ENCODE peak calls at places on chromosomes 2 and 18, in five cellular contexts. One of them, this sample, is unnamed. For H3K36me3, the result is how much of the 10 kb centered on the place peaks cover.

GRCh38 chr2:33475381-33476099 is 909 bp upstream of the RASGRP3 start:
- DNase-seq in CD8-positive, alpha-beta T cell: peak
- DNase-seq in MM.1S: peak
- DNase-seq in fibroblast of lung: peak
- DNase-seq in ascending aorta: no peak
- DNase-seq in this sample: peak

GRCh38 chr2:72112981-72113846 is 34.4 kb downstream of the CYP26B1 start:
- DNase-seq in MM.1S: no peak
- DNase-seq in fibroblast of lung: no peak
- DNase-seq in ascending aorta: no peak
- DNase-seq in CD8-positive, alpha-beta T cell: no peak
- DNase-seq in this sample: no peak

GRCh38 chr2:228700638-228701037 is 519.2 kb upstream of the SPHKAP start:
- DNase-seq in ascending aorta: no peak
- DNase-seq in MM.1S: peak
- DNase-seq in CD8-positive, alpha-beta T cell: no peak
- DNase-seq in fibroblast of lung: peak
- DNase-seq in this sample: no peak

GRCh38 chr18:9782073-9782857 is 74.2 kb downstream of the RAB31 start:
- DNase-seq in fibroblast of lung: peak
- DNase-seq in CD8-positive, alpha-beta T cell: no peak
- DNase-seq in ascending aorta: no peak
- DNase-seq in MM.1S: no peak
- DNase-seq in this sample: peak

GRCh38 chr2:75522543-75523312 is 38.0 kb downstream of the EVA1A start:
- DNase-seq in CD8-positive, alpha-beta T cell: no peak
- DNase-seq in fibroblast of lung: peak
- DNase-seq in MM.1S: no peak
- DNase-seq in ascending aorta: no peak
- DNase-seq in this sample: no peak

GRCh38 chr18:43875496-43875895 is 598.2 kb upstream of the SYT4 start:
- DNase-seq in fibroblast of lung: no peak
- DNase-seq in CD8-positive, alpha-beta T cell: no peak
- DNase-seq in ascending aorta: no peak
- DNase-seq in MM.1S: no peak
- DNase-seq in this sample: no peak

GRCh38 chr2:192029089-192029488 is 165.6 kb downstream of the TMEFF2 start:
- DNase-seq in fibroblast of lung: no peak
- DNase-seq in ascending aorta: no peak
- DNase-seq in MM.1S: no peak
- DNase-seq in CD8-positive, alpha-beta T cell: no peak
- DNase-seq in this sample: no peak

GRCh38 chr18:8610442-8610801 is 1.2 kb downstream of the RAB12 start:
- DNase-seq in MM.1S: peak
- DNase-seq in CD8-positive, alpha-beta T cell: no peak
- DNase-seq in ascending aorta: no peak
- DNase-seq in fibroblast of lung: peak
- DNase-seq in this sample: no peak

GRCh38 chr2:234444242-234444641 is 52.6 kb downstream of the ARL4C start:
- DNase-seq in MM.1S: no peak
- DNase-seq in fibroblast of lung: peak
- DNase-seq in CD8-positive, alpha-beta T cell: no peak
- DNase-seq in ascending aorta: no peak
- DNase-seq in this sample: no peak

GRCh38 chr2:216350214-216350789 is 22.0 kb downstream of the MARCHF4 start:
- DNase-seq in CD8-positive, alpha-beta T cell: peak
- DNase-seq in fibroblast of lung: peak
- DNase-seq in ascending aorta: no peak
- DNase-seq in MM.1S: no peak
- DNase-seq in this sample: no peak

GRCh38 chr18:31555971-31556747 is 35.5 kb upstream of the TTR start:
- DNase-seq in MM.1S: peak
- DNase-seq in ascending aorta: no peak
- DNase-seq in fibroblast of lung: peak
- DNase-seq in CD8-positive, alpha-beta T cell: peak
- DNase-seq in this sample: peak

DNA sequence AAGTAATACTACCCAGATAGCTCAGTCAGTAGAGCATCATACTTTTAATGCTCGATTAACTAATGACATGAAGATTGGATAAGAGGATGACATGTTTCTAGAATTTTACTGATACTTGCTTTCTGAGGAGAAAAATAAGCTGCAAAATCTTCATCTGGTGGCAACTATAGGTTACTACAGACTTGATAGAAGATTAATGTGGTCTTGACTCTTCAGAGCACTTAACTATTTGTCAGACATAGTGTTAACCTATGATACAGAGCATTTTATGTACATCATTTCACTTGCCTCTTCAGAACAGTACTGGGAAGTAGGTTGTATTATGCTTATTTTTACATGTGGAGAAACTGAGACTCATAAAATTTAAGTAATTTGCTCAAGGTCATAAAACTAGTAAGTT is 83.9 kb downstream of the UBR3 start:
- DNase-seq in ascending aorta: no peak
- DNase-seq in CD8-positive, alpha-beta T cell: no peak
- DNase-seq in MM.1S: no peak
- DNase-seq in fibroblast of lung: no peak
- DNase-seq in this sample: no peak
- H3K36me3 ChIP-seq in ascending aorta: under half
- H3K36me3 ChIP-seq in CD8-positive, alpha-beta T cell: under half
- H3K36me3 ChIP-seq in MM.1S: under half
- H3K36me3 ChIP-seq in fibroblast of lung: under half
- H3K36me3 ChIP-seq in this sample: under half

GRCh38 chr2:186456941-186457340 is 29.1 kb upstream of the ZC3H15 start:
- DNase-seq in MM.1S: no peak
- DNase-seq in ascending aorta: no peak
- DNase-seq in CD8-positive, alpha-beta T cell: no peak
- DNase-seq in fibroblast of lung: peak
- DNase-seq in this sample: peak

GRCh38 chr2:186455613-186456012 is 30.4 kb upstream of the ZC3H15 start:
- DNase-seq in fibroblast of lung: no peak
- DNase-seq in CD8-positive, alpha-beta T cell: no peak
- DNase-seq in MM.1S: no peak
- DNase-seq in ascending aorta: no peak
- DNase-seq in this sample: no peak

GRCh38 chr2:186457908-186458307 is 28.2 kb upstream of the ZC3H15 start:
- DNase-seq in CD8-positive, alpha-beta T cell: no peak
- DNase-seq in MM.1S: no peak
- DNase-seq in fibroblast of lung: peak
- DNase-seq in ascending aorta: no peak
- DNase-seq in this sample: no peak

GRCh38 chr2:186459009-186459408 is 27.1 kb upstream of the ZC3H15 start:
- DNase-seq in CD8-positive, alpha-beta T cell: no peak
- DNase-seq in ascending aorta: no peak
- DNase-seq in fibroblast of lung: peak
- DNase-seq in MM.1S: peak
- DNase-seq in this sample: no peak

GRCh38 chr2:186460465-186460864 is 25.6 kb upstream of the ZC3H15 start:
- DNase-seq in ascending aorta: no peak
- DNase-seq in CD8-positive, alpha-beta T cell: no peak
- DNase-seq in fibroblast of lung: peak
- DNase-seq in MM.1S: peak
- DNase-seq in this sample: no peak
- H3K36me3 ChIP-seq in ascending aorta: under half
- H3K36me3 ChIP-seq in CD8-positive, alpha-beta T cell: under half
- H3K36me3 ChIP-seq in fibroblast of lung: under half
- H3K36me3 ChIP-seq in MM.1S: under half
- H3K36me3 ChIP-seq in this sample: under half

GRCh38 chr2:190668892-190669291 is 20.0 kb downstream of the NAB1 start:
- DNase-seq in fibroblast of lung: no peak
- DNase-seq in MM.1S: no peak
- DNase-seq in CD8-positive, alpha-beta T cell: no peak
- DNase-seq in ascending aorta: no peak
- DNase-seq in this sample: no peak

GRCh38 chr2:190666895-190667294 is 18.0 kb downstream of the NAB1 start:
- DNase-seq in ascending aorta: no peak
- DNase-seq in CD8-positive, alpha-beta T cell: no peak
- DNase-seq in MM.1S: no peak
- DNase-seq in fibroblast of lung: no peak
- DNase-seq in this sample: no peak

GRCh38 chr2:190674966-190675650 is 26.2 kb downstream of the NAB1 start:
- DNase-seq in CD8-positive, alpha-beta T cell: no peak
- DNase-seq in ascending aorta: no peak
- DNase-seq in fibroblast of lung: no peak
- DNase-seq in MM.1S: peak
- DNase-seq in this sample: no peak

GRCh38 chr2:190670182-190670946 is 21.5 kb downstream of the NAB1 start:
- DNase-seq in fibroblast of lung: no peak
- DNase-seq in CD8-positive, alpha-beta T cell: no peak
- DNase-seq in MM.1S: no peak
- DNase-seq in ascending aorta: no peak
- DNase-seq in this sample: no peak
- H3K36me3 ChIP-seq in fibroblast of lung: under half
- H3K36me3 ChIP-seq in CD8-positive, alpha-beta T cell: under half
- H3K36me3 ChIP-seq in MM.1S: under half
- H3K36me3 ChIP-seq in ascending aorta: under half
- H3K36me3 ChIP-seq in this sample: under half

GRCh38 chr2:197504000-197504399 is 3.8 kb downstream of the HSPE1 start:
- DNase-seq in MM.1S: no peak
- DNase-seq in fibroblast of lung: no peak
- DNase-seq in CD8-positive, alpha-beta T cell: no peak
- DNase-seq in ascending aorta: no peak
- DNase-seq in this sample: no peak
- H3K36me3 ChIP-seq in MM.1S: under half
- H3K36me3 ChIP-seq in fibroblast of lung: under half
- H3K36me3 ChIP-seq in CD8-positive, alpha-beta T cell: under half
- H3K36me3 ChIP-seq in ascending aorta: under half
- H3K36me3 ChIP-seq in this sample: under half

DNA sequence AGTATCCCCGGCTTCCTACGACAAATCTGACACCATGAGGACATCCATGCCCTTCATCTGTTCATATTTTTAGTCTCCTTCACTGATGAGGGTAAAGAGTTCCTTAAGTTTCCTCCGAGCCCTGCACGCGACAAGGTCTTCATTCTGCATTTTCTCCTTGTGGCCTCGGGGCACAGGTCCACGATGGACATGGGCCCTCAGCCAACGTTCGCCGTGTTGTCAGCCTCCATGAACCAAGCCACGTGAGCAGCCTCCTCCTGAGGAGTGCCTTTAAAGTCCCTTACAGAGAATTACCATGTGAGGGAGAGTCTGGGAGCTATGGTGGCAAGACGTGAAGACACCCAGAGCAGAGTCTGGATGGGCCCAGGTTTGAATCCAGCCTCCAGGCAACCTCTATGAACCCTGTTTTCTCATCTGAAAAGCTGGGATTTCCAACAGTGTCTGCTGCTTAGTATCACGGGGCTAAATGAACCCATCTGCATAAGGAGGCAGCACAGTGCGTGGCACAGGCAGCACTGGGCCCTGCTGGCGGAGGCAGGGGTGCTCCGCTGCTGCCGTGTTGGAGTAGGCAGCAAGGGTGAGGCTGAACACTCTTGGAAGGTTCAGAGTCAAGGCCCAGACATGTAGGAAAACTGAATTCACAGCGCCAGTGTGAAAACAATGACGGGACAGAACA is 54.1 kb downstream of the EIPR1 start:
- DNase-seq in MM.1S: no peak
- DNase-seq in ascending aorta: no peak
- DNase-seq in fibroblast of lung: no peak
- DNase-seq in CD8-positive, alpha-beta T cell: no peak
- DNase-seq in this sample: no peak
- H3K36me3 ChIP-seq in MM.1S: under half
- H3K36me3 ChIP-seq in ascending aorta: under half
- H3K36me3 ChIP-seq in fibroblast of lung: under half
- H3K36me3 ChIP-seq in CD8-positive, alpha-beta T cell: under half
- H3K36me3 ChIP-seq in this sample: under half

GRCh38 chr2:230870544-230871360 is 6.0 kb downstream of the ITM2C start:
- DNase-seq in ascending aorta: no peak
- DNase-seq in fibroblast of lung: peak
- DNase-seq in MM.1S: peak
- DNase-seq in CD8-positive, alpha-beta T cell: no peak
- DNase-seq in this sample: no peak

GRCh38 chr2:230872151-230872967 is 7.6 kb downstream of the ITM2C start:
- DNase-seq in fibroblast of lung: no peak
- DNase-seq in CD8-positive, alpha-beta T cell: no peak
- DNase-seq in ascending aorta: no peak
- DNase-seq in MM.1S: peak
- DNase-seq in this sample: no peak

GRCh38 chr2:230872968-230873669 is 8.4 kb downstream of the ITM2C start:
- DNase-seq in CD8-positive, alpha-beta T cell: no peak
- DNase-seq in fibroblast of lung: no peak
- DNase-seq in MM.1S: peak
- DNase-seq in ascending aorta: no peak
- DNase-seq in this sample: no peak

GRCh38 chr2:230869691-230870543 is 5.2 kb downstream of the ITM2C start:
- DNase-seq in ascending aorta: no peak
- DNase-seq in CD8-positive, alpha-beta T cell: no peak
- DNase-seq in MM.1S: peak
- DNase-seq in fibroblast of lung: no peak
- DNase-seq in this sample: no peak

DNA sequence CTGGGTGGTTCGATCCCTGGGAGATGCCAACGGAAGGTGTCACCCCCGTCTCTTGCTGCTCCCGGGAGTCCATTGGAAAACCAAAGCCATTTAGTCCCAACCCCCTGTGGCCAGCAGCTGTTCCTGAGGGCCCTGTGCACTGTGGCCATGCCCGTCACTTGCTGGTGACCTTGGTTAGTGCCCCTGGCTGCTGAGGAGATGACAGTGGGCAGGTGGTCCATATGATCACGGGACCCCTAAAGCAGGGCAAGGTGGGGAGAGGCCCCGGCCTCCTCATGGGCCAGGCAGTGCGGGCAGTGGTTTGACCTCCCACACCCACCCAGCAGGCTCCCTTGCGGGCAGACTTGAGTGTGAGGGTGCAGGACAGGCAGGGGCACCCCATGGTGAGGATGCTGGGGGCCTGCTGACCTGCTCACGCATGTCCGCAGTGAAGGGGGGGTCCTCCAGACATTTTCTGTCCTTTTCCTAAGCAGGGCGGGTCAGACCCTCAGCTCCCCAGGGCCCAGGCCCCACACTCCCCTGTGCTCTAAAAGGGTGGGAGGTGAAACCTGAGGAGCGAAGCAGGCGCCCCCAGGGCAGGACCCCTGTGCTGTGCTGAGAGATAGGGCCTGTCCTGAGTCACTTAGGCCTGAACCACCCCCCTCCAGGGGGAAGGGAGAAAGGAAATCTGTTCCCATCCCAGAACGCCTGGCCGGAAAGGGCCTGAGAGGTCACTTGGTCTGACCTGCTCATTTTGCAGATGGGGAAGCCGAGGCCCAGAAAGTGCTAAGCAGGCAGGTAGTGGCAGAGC is 6.8 kb downstream of the ITM2C start:
- DNase-seq in CD8-positive, alpha-beta T cell: no peak
- DNase-seq in MM.1S: peak
- DNase-seq in fibroblast of lung: no peak
- DNase-seq in ascending aorta: no peak
- DNase-seq in this sample: no peak
- H3K36me3 ChIP-seq in CD8-positive, alpha-beta T cell: under half
- H3K36me3 ChIP-seq in MM.1S: under half
- H3K36me3 ChIP-seq in fibroblast of lung: under half
- H3K36me3 ChIP-seq in ascending aorta: under half
- H3K36me3 ChIP-seq in this sample: under half

DNA sequence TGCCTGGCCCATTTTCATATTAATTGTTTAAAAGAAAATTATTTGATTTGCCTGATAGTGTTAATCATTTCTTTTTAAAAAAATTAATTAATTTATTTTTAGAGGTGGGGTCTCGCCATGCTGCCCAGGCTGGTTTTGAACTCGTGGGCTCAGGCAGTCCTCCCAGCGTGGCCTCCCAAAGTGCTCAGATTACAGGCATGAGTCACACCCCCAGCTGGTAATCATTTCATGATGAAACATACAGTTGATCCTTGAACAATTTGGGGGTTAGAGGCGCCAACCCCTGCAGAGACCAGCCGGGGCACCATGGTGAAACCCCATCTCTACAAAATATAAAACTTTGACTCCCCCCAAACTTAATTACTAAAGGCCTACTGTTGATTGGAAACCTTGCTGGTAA is 7.9 kb downstream of the GPN1 start:
- DNase-seq in fibroblast of lung: no peak
- DNase-seq in MM.1S: no peak
- DNase-seq in CD8-positive, alpha-beta T cell: no peak
- DNase-seq in ascending aorta: no peak
- DNase-seq in this sample: no peak
- H3K36me3 ChIP-seq in fibroblast of lung: under half
- H3K36me3 ChIP-seq in MM.1S: under half
- H3K36me3 ChIP-seq in CD8-positive, alpha-beta T cell: half or more
- H3K36me3 ChIP-seq in ascending aorta: half or more
- H3K36me3 ChIP-seq in this sample: under half